ENCODE peak calls at places on chromosomes 1 and 21, in five cellular contexts. One of them, this sample, is unnamed.

GRCh38 chr1:211323156-211324063 is 3.2 kb upstream of the TRAF5 start:
- DNase-seq in ELR: peak
- DNase-seq in cardiac fibroblast: peak
- DNase-seq in CD4-positive, alpha-beta memory T cell: peak
- DNase-seq in endodermal cell: peak
- DNase-seq in this sample: peak

GRCh38 chr1:150283260-150283659 is 906 bp downstream of the CIART start:
- DNase-seq in ELR: no peak
- DNase-seq in cardiac fibroblast: no peak
- DNase-seq in CD4-positive, alpha-beta memory T cell: no peak
- DNase-seq in endodermal cell: no peak
- DNase-seq in this sample: no peak

GRCh38 chr1:11700655-11701467 is 9.4 kb downstream of the DRAXIN start:
- DNase-seq in ELR: no peak
- DNase-seq in cardiac fibroblast: no peak
- DNase-seq in CD4-positive, alpha-beta memory T cell: no peak
- DNase-seq in endodermal cell: no peak
- DNase-seq in this sample: no peak

GRCh38 chr1:196403803-196404690 is 204.2 kb downstream of the KCNT2 start:
- DNase-seq in ELR: no peak
- DNase-seq in cardiac fibroblast: peak
- DNase-seq in CD4-positive, alpha-beta memory T cell: no peak
- DNase-seq in endodermal cell: no peak
- DNase-seq in this sample: no peak

GRCh38 chr1:187877220-187877619 is 1048.5 kb downstream of the PLA2G4A start:
- DNase-seq in ELR: no peak
- DNase-seq in cardiac fibroblast: no peak
- DNase-seq in CD4-positive, alpha-beta memory T cell: no peak
- DNase-seq in endodermal cell: no peak
- DNase-seq in this sample: no peak

GRCh38 chr1:182309631-182310351 is 81.8 kb downstream of the GLUL start:
- DNase-seq in ELR: no peak
- DNase-seq in cardiac fibroblast: no peak
- DNase-seq in CD4-positive, alpha-beta memory T cell: no peak
- DNase-seq in endodermal cell: peak
- DNase-seq in this sample: no peak

GRCh38 chr21:34243562-34243961 is 120.2 kb upstream of the KCNE2 start:
- DNase-seq in ELR: peak
- DNase-seq in cardiac fibroblast: peak
- DNase-seq in CD4-positive, alpha-beta memory T cell: peak
- DNase-seq in endodermal cell: peak
- DNase-seq in this sample: peak

GRCh38 chr1:102902045-102902444 is 206.3 kb downstream of the COL11A1 start:
- DNase-seq in ELR: peak
- DNase-seq in cardiac fibroblast: peak
- DNase-seq in CD4-positive, alpha-beta memory T cell: no peak
- DNase-seq in endodermal cell: no peak
- DNase-seq in this sample: no peak